ENCODE peak calls at places on chromosome 2, in four cellular contexts. One of them, this sample, is unnamed.
A peak's percentile ranks its signal among the peaks of the same experiment; 100 is the strongest.

GRCh38 chr2:127146820-127147502 is 40.0 kb upstream of the BIN1 start:
- DNase-seq in MM.1S: no peak
- DNase-seq in OCI-LY7: no peak
- DNase-seq in PC-3: no peak
- DNase-seq in this sample: no peak

GRCh38 chr2:178449700-178450573 is 1.0 kb downstream of the PRKRA start:
- DNase-seq in MM.1S: peak; percentile 87
- DNase-seq in OCI-LY7: peak; percentile 18
- DNase-seq in PC-3: no peak
- DNase-seq in this sample: peak; percentile 37

GRCh38 chr2:15748736-15749323 is 157.2 kb downstream of the DDX1 start:
- DNase-seq in OCI-LY7: peak; percentile 17
- DNase-seq in PC-3: peak; percentile 33
- DNase-seq in MM.1S: no peak
- DNase-seq in this sample: peak; percentile 54

GRCh38 chr2:159076233-159076632 is 107.8 kb downstream of the TANC1 start:
- DNase-seq in PC-3: peak; percentile 55
- DNase-seq in MM.1S: no peak
- DNase-seq in OCI-LY7: no peak
- DNase-seq in this sample: no peak

GRCh38 chr2:166792808-166793207 is 95.5 kb upstream of the XIRP2 start:
- DNase-seq in MM.1S: no peak
- DNase-seq in OCI-LY7: no peak
- DNase-seq in PC-3: no peak
- DNase-seq in this sample: no peak

GRCh38 chr2:234548720-234549420 is 52.0 kb upstream of the ARL4C start:
- DNase-seq in MM.1S: no peak
- DNase-seq in OCI-LY7: no peak
- DNase-seq in PC-3: no peak
- DNase-seq in this sample: no peak

GRCh38 chr2:97730245-97730644 is 16.9 kb downstream of the ZAP70 start:
- DNase-seq in OCI-LY7: no peak
- DNase-seq in PC-3: peak; percentile 7
- DNase-seq in MM.1S: no peak
- DNase-seq in this sample: no peak

GRCh38 chr2:204977914-204978313 is 432.6 kb downstream of the PARD3B start:
- DNase-seq in PC-3: no peak
- DNase-seq in OCI-LY7: no peak
- DNase-seq in MM.1S: no peak
- DNase-seq in this sample: no peak

GRCh38 chr2:102826904-102827303 is 65.1 kb downstream of the TMEM182 start:
- DNase-seq in PC-3: no peak
- DNase-seq in OCI-LY7: no peak
- DNase-seq in MM.1S: no peak
- DNase-seq in this sample: peak; percentile 46

GRCh38 chr2:9770308-9771100 is 72.8 kb upstream of the TAF1B start:
- DNase-seq in PC-3: peak; percentile 72
- DNase-seq in OCI-LY7: peak; percentile 51
- DNase-seq in MM.1S: peak; percentile 47
- DNase-seq in this sample: peak; percentile 76

GRCh38 chr2:188416367-188416766 is 124.7 kb downstream of the GULP1 start:
- DNase-seq in OCI-LY7: no peak
- DNase-seq in MM.1S: no peak
- DNase-seq in PC-3: no peak
- DNase-seq in this sample: no peak

DNA sequence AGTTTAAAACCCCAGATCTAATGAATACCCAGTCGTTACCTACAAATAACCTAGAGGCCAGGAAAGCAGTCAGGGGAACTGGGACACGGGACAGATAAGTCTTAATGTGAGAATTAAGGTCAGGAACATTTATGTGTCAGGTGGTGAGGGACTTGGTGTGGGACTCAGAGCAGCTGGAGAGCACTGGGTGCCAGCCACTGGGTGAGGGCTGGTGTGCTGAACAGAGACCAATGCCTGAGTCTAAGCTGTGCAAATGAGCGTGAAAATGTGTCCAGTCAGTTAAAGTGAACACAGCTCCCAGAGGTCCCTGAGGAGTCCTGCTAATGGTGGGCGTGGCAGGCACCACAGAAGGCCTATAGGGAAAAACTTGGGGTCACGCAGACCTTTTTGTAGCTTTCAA is 225.9 kb downstream of the C1D start:
- DNase-seq in PC-3: no peak
- DNase-seq in MM.1S: no peak
- DNase-seq in OCI-LY7: no peak
- DNase-seq in this sample: no peak
- TF ChIP-seq EZH2phosphoT487 in PC-3: no peak
- TF ChIP-seq EZH2phosphoT487 in MM.1S: no peak
- TF ChIP-seq EZH2phosphoT487 in OCI-LY7: no peak
- TF ChIP-seq EZH2phosphoT487 in this sample: no peak

GRCh38 chr2:236273126-236273525 is 8.9 kb upstream of the ASB18 start:
- DNase-seq in PC-3: peak; percentile 29
- DNase-seq in MM.1S: no peak
- DNase-seq in OCI-LY7: no peak
- DNase-seq in this sample: no peak
- H2AFZ ChIP-seq in PC-3: no peak overlapping the region
- H2AFZ ChIP-seq in MM.1S: no peak overlapping the region
- H2AFZ ChIP-seq in OCI-LY7: no peak overlapping the region
- H2AFZ ChIP-seq in this sample: no peak overlapping the region

DNA sequence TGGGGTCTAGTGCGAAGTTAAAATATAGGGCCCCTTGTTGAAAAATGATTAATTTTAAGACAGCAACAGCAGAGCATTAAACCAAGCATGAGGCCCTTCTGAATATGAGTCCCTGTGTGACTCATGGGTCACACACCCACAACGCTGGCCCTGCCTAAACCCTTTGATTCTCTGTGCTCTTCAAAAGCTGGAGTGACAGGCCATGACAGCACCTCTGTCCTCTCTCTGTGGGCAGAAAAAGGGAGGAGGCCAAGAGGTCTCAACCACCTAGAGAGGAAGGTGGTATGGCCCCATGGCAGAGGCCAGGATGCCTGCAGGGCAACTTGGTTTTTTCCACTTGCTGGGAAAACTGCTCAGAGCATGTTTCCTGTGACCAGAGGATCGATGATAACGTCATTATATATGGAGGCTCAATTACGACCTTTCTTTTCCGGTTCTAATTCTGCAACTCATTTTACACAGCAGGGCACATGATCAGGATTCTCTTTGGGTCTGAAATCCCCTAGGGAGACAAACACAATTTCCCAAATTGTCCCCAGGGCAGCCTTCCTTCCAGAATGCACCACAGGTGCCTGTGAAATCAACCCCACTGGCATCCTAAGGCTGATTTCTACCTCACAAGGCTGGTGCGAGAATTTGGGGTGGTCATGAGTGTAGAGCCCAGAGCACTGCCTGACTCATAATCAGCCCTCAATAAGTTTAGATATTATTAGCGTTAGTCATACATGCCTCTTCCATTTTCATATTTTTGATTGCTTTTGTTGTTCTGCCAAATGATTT is 102.0 kb upstream of the PPP1CB start:
- DNase-seq in OCI-LY7: no peak
- DNase-seq in MM.1S: no peak
- DNase-seq in PC-3: peak; percentile 84
- DNase-seq in this sample: no peak
- H3K27ac ChIP-seq in OCI-LY7: no peak overlapping the region
- H3K27ac ChIP-seq in MM.1S: no peak overlapping the region
- H3K27ac ChIP-seq in PC-3: peak overlapping the region; percentile 91
- H3K27ac ChIP-seq in this sample: peak overlapping the region; percentile 83

DNA sequence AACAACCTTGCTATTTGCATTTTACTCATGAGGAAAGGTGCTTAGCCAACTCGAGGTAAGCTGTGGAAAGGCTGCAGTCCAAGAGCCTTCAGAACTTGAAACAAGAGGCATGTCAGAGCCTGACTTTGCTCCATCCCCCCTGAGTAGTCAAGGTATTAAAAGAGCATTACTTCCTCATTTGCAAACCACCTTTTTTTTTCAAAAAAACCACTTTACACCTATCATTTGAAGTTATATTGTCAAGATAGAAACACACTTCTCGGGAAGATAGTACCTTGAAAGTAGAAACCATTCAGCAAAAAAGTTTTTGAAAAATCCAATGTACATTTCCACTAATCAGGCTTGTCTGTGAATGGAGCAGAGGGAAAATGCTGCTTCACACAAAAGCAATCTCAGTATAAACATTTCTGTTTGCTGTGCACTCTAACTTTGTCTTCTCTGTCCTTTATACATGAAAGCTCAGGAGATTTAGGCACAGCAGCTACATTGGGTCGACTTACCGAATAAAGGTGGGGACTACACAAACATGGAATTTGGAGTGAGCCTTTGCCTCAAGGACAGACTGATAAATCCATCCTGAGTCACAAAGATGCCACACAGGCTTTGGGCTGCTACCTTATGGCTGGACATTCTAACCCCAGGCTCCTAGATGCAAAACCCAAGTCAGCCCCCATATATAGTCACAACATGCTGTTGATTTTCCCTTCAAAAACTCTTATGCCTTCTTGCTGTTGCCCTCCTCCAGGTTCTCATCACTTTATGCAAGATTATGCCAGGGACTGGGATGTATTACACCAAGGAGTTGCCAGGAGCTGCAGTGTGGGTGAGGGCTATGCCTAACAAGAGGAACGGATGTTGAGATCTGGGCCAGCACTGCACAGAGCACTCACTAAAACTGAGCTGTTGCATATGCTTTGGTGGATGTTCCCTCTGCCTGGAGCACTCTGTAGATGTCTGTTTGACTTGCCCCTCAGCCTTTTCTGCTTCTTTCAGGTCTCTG is 41.4 kb upstream of the EML4 start:
- DNase-seq in PC-3: no peak
- DNase-seq in OCI-LY7: peak; percentile 63
- DNase-seq in MM.1S: peak; percentile 78
- DNase-seq in this sample: no peak
- TF ChIP-seq EZH2phosphoT487 in PC-3: no peak
- TF ChIP-seq EZH2phosphoT487 in OCI-LY7: no peak
- TF ChIP-seq EZH2phosphoT487 in MM.1S: no peak
- TF ChIP-seq EZH2phosphoT487 in this sample: no peak

DNA sequence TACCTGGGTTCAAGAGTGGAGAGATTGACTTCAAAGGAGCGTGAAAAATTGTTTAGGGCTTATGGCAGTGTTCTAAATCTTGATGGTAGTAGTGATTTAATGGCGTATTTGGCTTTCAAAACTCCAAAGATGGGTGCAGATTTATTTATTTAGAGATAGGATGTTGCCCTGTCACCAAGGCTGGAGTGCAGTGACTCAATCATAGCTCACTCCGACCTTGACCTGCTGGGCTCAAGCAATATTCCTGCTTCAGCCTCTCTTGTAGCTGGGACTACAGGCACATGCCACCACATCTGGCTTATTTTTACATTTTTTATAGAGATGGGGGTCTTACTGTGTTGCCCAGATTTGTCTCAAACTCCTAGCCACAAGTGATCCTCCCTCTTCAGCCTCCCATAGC is 52.5 kb downstream of the FAM117B start:
- DNase-seq in OCI-LY7: no peak
- DNase-seq in PC-3: peak; percentile 69
- DNase-seq in MM.1S: no peak
- DNase-seq in this sample: no peak
- H2AFZ ChIP-seq in OCI-LY7: no peak overlapping the region
- H2AFZ ChIP-seq in PC-3: no peak overlapping the region
- H2AFZ ChIP-seq in MM.1S: no peak overlapping the region
- H2AFZ ChIP-seq in this sample: no peak overlapping the region

GRCh38 chr2:237862528-237862895 is 3.1 kb downstream of the RAMP1 start:
- DNase-seq in PC-3: no peak
- DNase-seq in OCI-LY7: no peak
- DNase-seq in MM.1S: no peak
- DNase-seq in this sample: no peak

GRCh38 chr2:237863659-237864029 is 4.2 kb downstream of the RAMP1 start:
- DNase-seq in OCI-LY7: no peak
- DNase-seq in MM.1S: no peak
- DNase-seq in PC-3: no peak
- DNase-seq in this sample: no peak

GRCh38 chr2:237864030-237864931 is 4.9 kb downstream of the RAMP1 start:
- DNase-seq in OCI-LY7: no peak
- DNase-seq in PC-3: peak; percentile 6
- DNase-seq in MM.1S: no peak
- DNase-seq in this sample: no peak

GRCh38 chr2:237861875-237862527 is 2.6 kb downstream of the RAMP1 start:
- DNase-seq in MM.1S: no peak
- DNase-seq in OCI-LY7: no peak
- DNase-seq in PC-3: peak; percentile 36
- DNase-seq in this sample: no peak

GRCh38 chr2:237863102-237863511 is 3.7 kb downstream of the RAMP1 start:
- DNase-seq in PC-3: no peak
- DNase-seq in OCI-LY7: no peak
- DNase-seq in MM.1S: no peak
- DNase-seq in this sample: no peak
- H3K27ac ChIP-seq in PC-3: no peak overlapping the region
- H3K27ac ChIP-seq in OCI-LY7: no peak overlapping the region
- H3K27ac ChIP-seq in MM.1S: no peak overlapping the region
- H3K27ac ChIP-seq in this sample: peak overlapping the region; percentile 70

GRCh38 chr2:230903251-230904150 is 21.5 kb downstream of the GPR55 start:
- DNase-seq in PC-3: no peak
- DNase-seq in MM.1S: peak; percentile 14
- DNase-seq in OCI-LY7: no peak
- DNase-seq in this sample: no peak

GRCh38 chr2:230906471-230907230 is 18.4 kb downstream of the GPR55 start:
- DNase-seq in MM.1S: no peak
- DNase-seq in PC-3: no peak
- DNase-seq in OCI-LY7: no peak
- DNase-seq in this sample: no peak

GRCh38 chr2:230907361-230908093 is 17.5 kb downstream of the GPR55 start:
- DNase-seq in MM.1S: no peak
- DNase-seq in OCI-LY7: no peak
- DNase-seq in PC-3: no peak
- DNase-seq in this sample: no peak

GRCh38 chr2:230905448-230906430 is 19.3 kb downstream of the GPR55 start:
- DNase-seq in OCI-LY7: no peak
- DNase-seq in PC-3: peak; percentile 19
- DNase-seq in MM.1S: no peak
- DNase-seq in this sample: peak; percentile 35

DNA sequence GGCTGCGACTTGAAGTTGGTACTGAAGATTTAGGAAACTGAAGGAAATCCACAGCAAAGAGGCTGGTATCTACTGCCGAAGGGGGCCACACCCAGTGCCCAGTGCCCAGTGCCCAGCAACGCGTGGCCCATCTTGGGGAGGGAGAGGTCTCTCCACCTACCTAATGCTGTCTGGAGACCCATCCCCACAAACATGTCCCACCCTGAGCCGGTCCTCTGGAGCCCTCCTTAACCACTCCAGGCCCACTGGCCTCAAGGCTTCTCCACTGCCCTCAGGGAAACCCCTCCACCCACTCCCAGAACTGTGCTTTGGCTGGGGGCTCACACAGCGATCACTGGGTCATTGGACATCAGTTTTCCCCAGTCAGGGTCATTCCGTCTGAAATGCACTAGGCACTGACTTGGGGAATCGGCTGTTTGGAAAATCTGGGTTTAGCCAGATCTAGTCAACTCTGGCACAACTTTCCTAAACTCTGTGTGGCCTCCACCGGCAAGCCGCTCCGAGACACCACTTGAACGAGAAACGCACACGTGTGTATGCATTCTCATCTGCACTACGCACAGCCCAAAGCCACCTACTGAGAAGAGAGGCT is 20.1 kb downstream of the GPR55 start:
- DNase-seq in MM.1S: no peak
- DNase-seq in PC-3: no peak
- DNase-seq in OCI-LY7: no peak
- DNase-seq in this sample: no peak
- TF ChIP-seq EZH2phosphoT487 in MM.1S: no peak
- TF ChIP-seq EZH2phosphoT487 in PC-3: no peak
- TF ChIP-seq EZH2phosphoT487 in OCI-LY7: no peak
- TF ChIP-seq EZH2phosphoT487 in this sample: no peak

This sample was measured in hepatocyte.